ENCODE peak calls at places on chromosomes 12 and 14, in five cellular contexts. One of them, this sample, is unnamed.

GRCh38 chr14:85417396-85417795 is 112.5 kb upstream of the FLRT2 start:
- DNase-seq in M059J: no peak
- DNase-seq in NCI-H1105 treated with DMSO at 0.1 percent for 48 hours: no peak
- DNase-seq in ureter: no peak
- DNase-seq in mammary epithelial cell: no peak
- DNase-seq in this sample: no peak

GRCh38 chr12:47950856-47951468 is 12.4 kb upstream of the TMEM106C start:
- DNase-seq in mammary epithelial cell: peak
- DNase-seq in ureter: no peak
- DNase-seq in M059J: peak
- DNase-seq in NCI-H1105 treated with DMSO at 0.1 percent for 48 hours: no peak
- DNase-seq in this sample: no peak

GRCh38 chr12:67085699-67086098 is 183.5 kb upstream of the CAND1 start:
- DNase-seq in mammary epithelial cell: no peak
- DNase-seq in ureter: no peak
- DNase-seq in M059J: no peak
- DNase-seq in NCI-H1105 treated with DMSO at 0.1 percent for 48 hours: peak
- DNase-seq in this sample: no peak

GRCh38 chr14:104591506-104592291 is 12.1 kb downstream of the C14orf180 start:
- DNase-seq in M059J: no peak
- DNase-seq in ureter: no peak
- DNase-seq in mammary epithelial cell: no peak
- DNase-seq in NCI-H1105 treated with DMSO at 0.1 percent for 48 hours: no peak
- DNase-seq in this sample: no peak

GRCh38 chr12:132886529-132887477 is 602 bp downstream of the CHFR start:
- DNase-seq in mammary epithelial cell: peak
- DNase-seq in ureter: no peak
- DNase-seq in M059J: peak
- DNase-seq in NCI-H1105 treated with DMSO at 0.1 percent for 48 hours: no peak
- DNase-seq in this sample: peak

GRCh38 chr12:31228811-31229792 is 96.8 kb downstream of the SINHCAF start:
- DNase-seq in M059J: no peak
- DNase-seq in mammary epithelial cell: no peak
- DNase-seq in NCI-H1105 treated with DMSO at 0.1 percent for 48 hours: no peak
- DNase-seq in ureter: no peak
- DNase-seq in this sample: no peak

GRCh38 chr14:90235179-90235976 is 21.0 kb upstream of the PSMC1 start:
- DNase-seq in NCI-H1105 treated with DMSO at 0.1 percent for 48 hours: peak
- DNase-seq in mammary epithelial cell: peak
- DNase-seq in M059J: peak
- DNase-seq in ureter: peak
- DNase-seq in this sample: peak

GRCh38 chr12:26691234-26691970 is 141.6 kb downstream of the ITPR2 start:
- DNase-seq in mammary epithelial cell: peak
- DNase-seq in NCI-H1105 treated with DMSO at 0.1 percent for 48 hours: no peak
- DNase-seq in M059J: peak
- DNase-seq in ureter: no peak
- DNase-seq in this sample: no peak

GRCh38 chr12:3004655-3005565 is 45.7 kb downstream of the TEAD4 start:
- DNase-seq in ureter: no peak
- DNase-seq in NCI-H1105 treated with DMSO at 0.1 percent for 48 hours: no peak
- DNase-seq in mammary epithelial cell: no peak
- DNase-seq in M059J: peak
- DNase-seq in this sample: no peak

GRCh38 chr12:122144885-122145284 is 29.1 kb downstream of the IL31 start:
- DNase-seq in NCI-H1105 treated with DMSO at 0.1 percent for 48 hours: no peak
- DNase-seq in M059J: no peak
- DNase-seq in ureter: no peak
- DNase-seq in mammary epithelial cell: no peak
- DNase-seq in this sample: no peak

GRCh38 chr14:29220077-29220476 is 453.5 kb downstream of the FOXG1 start:
- DNase-seq in M059J: no peak
- DNase-seq in mammary epithelial cell: no peak
- DNase-seq in ureter: no peak
- DNase-seq in NCI-H1105 treated with DMSO at 0.1 percent for 48 hours: peak
- DNase-seq in this sample: no peak

GRCh38 chr12:3204143-3204542 is 127.0 kb downstream of the TSPAN9 start:
- DNase-seq in mammary epithelial cell: no peak
- DNase-seq in ureter: no peak
- DNase-seq in NCI-H1105 treated with DMSO at 0.1 percent for 48 hours: peak
- DNase-seq in M059J: no peak
- DNase-seq in this sample: no peak

GRCh38 chr14:95299271-95299670 is 20.4 kb downstream of the CLMN start:
- DNase-seq in ureter: no peak
- DNase-seq in NCI-H1105 treated with DMSO at 0.1 percent for 48 hours: no peak
- DNase-seq in mammary epithelial cell: no peak
- DNase-seq in M059J: no peak
- DNase-seq in this sample: no peak

GRCh38 chr12:4961311-4961710 is 51.6 kb downstream of the KCNA1 start:
- DNase-seq in ureter: no peak
- DNase-seq in NCI-H1105 treated with DMSO at 0.1 percent for 48 hours: no peak
- DNase-seq in mammary epithelial cell: no peak
- DNase-seq in M059J: no peak
- DNase-seq in this sample: no peak

GRCh38 chr14:103448097-103448496 is 62.9 kb downstream of the MARK3 start:
- DNase-seq in mammary epithelial cell: peak
- DNase-seq in M059J: no peak
- DNase-seq in ureter: no peak
- DNase-seq in NCI-H1105 treated with DMSO at 0.1 percent for 48 hours: no peak
- DNase-seq in this sample: no peak